ENCODE peak calls at places on chromosomes 2 and 18, in nine cellular contexts. K, Z, R, J, L, A, V, W and U are unnamed samples.

GRCh38 chr2:162085090-162085891 is 11.3 kb upstream of the DPP4 start:
- DNase-seq in A (no peak), Z (no peak), K (no peak), J (no peak), W (peak), L (no peak), V (no peak), R (no peak), U (no peak)

GRCh38 chr2:151762694-151763093 is 28.4 kb upstream of the NEB start:
- DNase-seq in R (no peak), A (no peak), L (no peak), J (no peak), W (no peak), V (no peak), K (no peak), Z (no peak), U (no peak)

GRCh38 chr2:143694335-143694734 is 565.1 kb downstream of the ARHGAP15 start:
- DNase-seq in A (no peak), J (no peak), W (peak), Z (no peak), L (no peak), K (no peak), R (no peak), V (peak), U (no peak)

GRCh38 chr2:1634681-1635341 is 109.5 kb downstream of the PXDN start:
- DNase-seq in A (no peak), V (no peak), L (no peak), R (no peak), K (no peak), J (no peak), W (no peak), Z (no peak), U (peak)

GRCh38 chr2:237298323-237299118 is 115.4 kb downstream of the COL6A3 start:
- DNase-seq in W (peak), A (peak), Z (no peak), R (peak), J (no peak), V (no peak), K (peak), L (no peak), U (no peak)

GRCh38 chr18:45197526-45197970 is 417.7 kb upstream of the SLC14A2 start:
- DNase-seq in V (no peak), J (no peak), Z (no peak), R (no peak), L (no peak), W (peak), A (no peak), K (peak), U (no peak)

GRCh38 chr2:31136732-31137131 is 1.5 kb downstream of the GALNT14 start:
- DNase-seq in R (no peak), Z (no peak), A (no peak), K (no peak), W (no peak), J (no peak), V (no peak), L (no peak), U (no peak)

GRCh38 chr2:207546822-207547221 is 17.1 kb downstream of the CREB1 start:
- DNase-seq in V (no peak), L (no peak), K (no peak), J (no peak), W (peak), A (no peak), Z (no peak), R (no peak), U (no peak)

GRCh38 chr2:46101557-46102220 is 195.5 kb upstream of the EPAS1 start:
- DNase-seq in A (no peak), K (no peak), L (no peak), V (no peak), W (no peak), Z (no peak), J (no peak), R (no peak), U (no peak)

GRCh38 chr18:43034683-43035500 is 80.6 kb downstream of the RIT2 start:
- DNase-seq in R (peak), W (no peak), K (no peak), Z (no peak), A (no peak), L (no peak), J (no peak), V (peak), U (no peak)

GRCh38 chr2:86249843-86250402 is 50.7 kb downstream of the MRPL35 start:
- DNase-seq in W (peak), A (peak), R (no peak), L (peak), J (peak), V (no peak), K (no peak), Z (no peak), U (no peak)

GRCh38 chr18:9673296-9674251 is 34.5 kb upstream of the RAB31 start:
- DNase-seq in L (peak), Z (no peak), J (peak), K (peak), A (no peak), V (peak), R (no peak), W (peak), U (no peak)

GRCh38 chr2:232323328-232323650 is 55.3 kb upstream of the ALPP start:
- DNase-seq in V (no peak), K (no peak), L (no peak), W (no peak), A (no peak), Z (no peak), J (no peak), R (no peak), U (no peak)

GRCh38 chr18:402129-402528 is 98.4 kb downstream of the COLEC12 start:
- DNase-seq in K (no peak), W (no peak), A (no peak), J (no peak), R (no peak), Z (no peak), V (no peak), L (no peak), U (no peak)

GRCh38 chr2:237336131-237336530 is 77.8 kb downstream of the COL6A3 start:
- DNase-seq in R (no peak), W (no peak), A (no peak), V (peak), K (no peak), J (no peak), Z (no peak), L (no peak), U (no peak)

GRCh38 chr2:26477911-26478253 is at the start of gene OTOF:
- DNase-seq in R (no peak), Z (no peak), J (no peak), A (no peak), V (no peak), W (peak), K (no peak), L (no peak), U (peak)

GRCh38 chr2:160701822-160702221 is 208.2 kb upstream of the RBMS1 start:
- DNase-seq in R (no peak), J (no peak), W (no peak), V (no peak), A (no peak), Z (no peak), L (no peak), K (no peak), U (no peak)

GRCh38 chr2:84905181-84906107 is at the start of gene TMSB10:
- DNase-seq in V (peak), W (peak), Z (peak), R (peak), L (peak), K (peak), J (no peak), A (peak), U (peak)

GRCh38 chr2:66919286-66919685 is 477.8 kb upstream of the ETAA1 start:
- DNase-seq in L (no peak), K (no peak), A (no peak), V (peak), Z (no peak), R (no peak), W (no peak), J (no peak), U (no peak)

GRCh38 chr2:15856318-15856717 is 84.0 kb upstream of the MYCN start:
- DNase-seq in V (no peak), L (no peak), K (no peak), W (no peak), J (no peak), Z (no peak), R (no peak), A (no peak), U (no peak)

GRCh38 chr18:616380-616995 is 19.7 kb downstream of the CLUL1 start:
- DNase-seq in L (no peak), R (no peak), V (peak), A (no peak), J (no peak), Z (no peak), K (no peak), W (peak), U (no peak)

GRCh38 chr2:168460561-168460960 is 4.5 kb downstream of the CERS6 start:
- DNase-seq in V (no peak), K (no peak), W (no peak), J (no peak), A (no peak), Z (no peak), L (no peak), R (no peak), U (no peak)

GRCh38 chr2:61044596-61044995 is 21.1 kb upstream of the SANBR start:
- DNase-seq in J (no peak), L (no peak), R (no peak), V (no peak), A (no peak), W (peak), K (no peak), Z (no peak), U (no peak)

GRCh38 chr2:19488009-19488691 is 129.7 kb upstream of the OSR1 start:
- DNase-seq in L (no peak), J (no peak), R (no peak), V (peak), K (no peak), Z (no peak), A (no peak), W (peak), U (no peak)

GRCh38 chr18:35730738-35731370 is 149.3 kb downstream of the GALNT1 start:
- DNase-seq in Z (no peak), L (no peak), A (peak), W (peak), J (no peak), R (no peak), V (no peak), K (no peak), U (no peak)

GRCh38 chr2:3430211-3430610 is 50.7 kb downstream of the TRAPPC12 start:
- DNase-seq in J (no peak), R (no peak), W (peak), V (no peak), L (no peak), K (no peak), A (no peak), Z (no peak), U (no peak)

GRCh38 chr2:106885981-106886915 is at the start of gene ST6GAL2:
- DNase-seq in W (peak), K (no peak), Z (no peak), R (no peak), L (peak), V (peak), J (no peak), A (no peak), U (peak)

GRCh38 chr18:51135795-51136194 is 61.7 kb downstream of the MEX3C start:
- DNase-seq in W (no peak), J (no peak), L (no peak), R (no peak), A (no peak), V (peak), K (no peak), Z (no peak), U (no peak)

GRCh38 chr2:66567000-66567399 is 132.1 kb downstream of the MEIS1 start:
- DNase-seq in K (no peak), Z (no peak), A (no peak), J (no peak), R (no peak), L (no peak), W (no peak), V (no peak), U (no peak)

GRCh38 chr2:14673351-14673875 is 40.9 kb downstream of the LRATD1 start:
- DNase-seq in K (no peak), J (no peak), A (no peak), L (no peak), W (no peak), R (no peak), Z (no peak), V (no peak), U (no peak)

GRCh38 chr2:71683070-71683469 is 229.7 kb downstream of the DYSF start:
- DNase-seq in L (no peak), K (no peak), R (no peak), V (no peak), W (no peak), J (no peak), Z (no peak), A (no peak), U (peak)

GRCh38 chr2:206832886-206833285 is 67.5 kb downstream of the FASTKD2 start:
- DNase-seq in Z (no peak), J (no peak), R (no peak), L (no peak), W (peak), A (no peak), V (no peak), K (no peak), U (no peak)

GRCh38 chr18:44957440-44957839 is 276.8 kb downstream of the SETBP1 start:
- DNase-seq in W (no peak), V (no peak), Z (no peak), K (no peak), L (no peak), A (no peak), J (no peak), R (no peak), U (no peak)

GRCh38 chr2:85468096-85468703 is 49.7 kb downstream of the SH2D6 start:
- DNase-seq in J (no peak), R (no peak), W (no peak), V (no peak), L (no peak), Z (no peak), A (no peak), K (no peak), U (no peak)

GRCh38 chr2:72325592-72326422 is 178.1 kb upstream of the CYP26B1 start:
- DNase-seq in A (no peak), Z (no peak), R (no peak), K (no peak), J (no peak), V (peak), W (peak), L (peak), U (no peak)

GRCh38 chr2:70930371-70931329 is 5.0 kb upstream of the ATP6V1B1 start:
- DNase-seq in W (no peak), K (no peak), J (no peak), Z (no peak), V (no peak), A (no peak), L (peak), R (no peak), U (no peak)

GRCh38 chr2:158394453-158394852 is 62.1 kb downstream of the CCDC148 start:
- DNase-seq in J (no peak), W (no peak), A (no peak), Z (no peak), V (no peak), K (peak), L (no peak), R (no peak), U (no peak)

GRCh38 chr2:32264422-32265149 is at the start of gene NLRC4:
- DNase-seq in R (no peak), Z (no peak), V (no peak), A (no peak), J (no peak), L (no peak), W (no peak), K (no peak), U (no peak)

GRCh38 chr2:197273485-197273884 is 37.1 kb downstream of the ANKRD44 start:
- DNase-seq in Z (no peak), A (peak), L (no peak), J (no peak), V (no peak), K (no peak), R (peak), W (no peak), U (peak)

GRCh38 chr2:195594248-195594647 is 62.8 kb upstream of the SLC39A10 start:
- DNase-seq in J (no peak), A (no peak), L (no peak), W (peak), V (peak), K (no peak), Z (no peak), R (no peak), U (no peak)
- H3K4me3 ChIP-seq in J (no peak), A (no peak), L (no peak), W (no peak), V (no peak), K (no peak), Z (no peak), R (no peak), U (no peak)

GRCh38 chr18:23452728-23453656 is at the start of gene RIOK3:
- DNase-seq in V (peak), R (peak), K (peak), A (peak), Z (peak), W (peak), J (peak), L (peak), U (peak)
- H3K27ac ChIP-seq in V (no peak), R (peak), K (peak), A (peak), Z (peak), W (peak), J (peak), L (peak), U (peak)

GRCh38 chr2:17194083-17194482 is 324.2 kb downstream of the RAD51AP2 start:
- DNase-seq in R (no peak), L (no peak), J (no peak), Z (no peak), W (no peak), V (peak), K (no peak), A (no peak), U (no peak)

GRCh38 chr2:17191223-17191622 is 327.0 kb downstream of the RAD51AP2 start:
- DNase-seq in R (no peak), W (no peak), L (no peak), J (no peak), V (no peak), A (no peak), K (no peak), Z (no peak), U (no peak)

GRCh38 chr2:17196380-17196779 is 321.9 kb downstream of the RAD51AP2 start:
- DNase-seq in K (no peak), J (no peak), Z (no peak), V (no peak), W (no peak), L (no peak), R (no peak), A (no peak), U (no peak)

GRCh38 chr2:17190527-17190926 is 327.7 kb downstream of the RAD51AP2 start:
- DNase-seq in Z (no peak), L (no peak), R (no peak), J (no peak), W (no peak), A (no peak), V (peak), K (no peak), U (no peak)

GRCh38 chr2:17195016-17195415 is 323.2 kb downstream of the RAD51AP2 start:
- DNase-seq in L (no peak), J (no peak), R (no peak), K (no peak), W (no peak), A (no peak), Z (no peak), V (no peak), U (no peak)
- H3K4me3 ChIP-seq in L (no peak), J (no peak), R (no peak), K (no peak), W (no peak), A (no peak), Z (no peak), V (no peak), U (no peak)

DNA sequence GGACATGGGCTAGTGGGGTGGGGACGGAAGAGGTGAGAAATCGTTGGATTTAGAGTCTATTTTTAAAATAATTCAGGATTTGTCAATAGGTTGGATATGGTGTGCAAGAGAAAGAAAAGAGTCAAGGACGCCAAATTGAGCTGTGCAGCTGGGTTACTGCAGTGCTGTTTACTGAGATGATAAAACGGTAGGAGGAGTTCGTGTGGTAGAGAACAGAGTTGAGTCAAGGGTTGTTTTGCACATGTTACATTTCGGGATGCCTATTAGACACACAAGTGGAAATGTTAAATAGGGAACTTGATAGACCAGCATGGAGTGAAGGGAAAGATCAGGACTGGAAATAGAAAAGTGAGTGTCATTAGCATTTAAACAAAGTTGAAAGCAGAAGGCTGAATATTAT is 30.5 kb downstream of the GPR75 start:
- DNase-seq in W (no peak), R (no peak), A (no peak), V (no peak), J (no peak), K (no peak), L (no peak), Z (no peak), U (no peak)
- H3K27ac ChIP-seq in W (no peak), R (no peak), A (no peak), V (no peak), J (no peak), K (no peak), L (no peak), Z (no peak), U (no peak)

GRCh38 chr2:110771549-110772382 is 39.4 kb downstream of the ACOXL start:
- DNase-seq in K (no peak), A (no peak), R (no peak), W (no peak), Z (no peak), V (no peak), L (no peak), J (no peak), U (no peak)

GRCh38 chr2:110770308-110770695 is 37.9 kb downstream of the ACOXL start:
- DNase-seq in A (no peak), V (no peak), L (no peak), W (no peak), J (no peak), Z (no peak), K (no peak), R (no peak), U (no peak)

GRCh38 chr2:110773470-110773921 is 41.1 kb downstream of the ACOXL start:
- DNase-seq in K (no peak), R (peak), V (no peak), Z (no peak), W (peak), J (no peak), L (no peak), A (no peak), U (peak)

GRCh38 chr2:110770696-110771425 is 38.5 kb downstream of the ACOXL start:
- DNase-seq in J (no peak), L (no peak), Z (no peak), A (no peak), R (peak), W (peak), K (no peak), V (peak), U (no peak)

GRCh38 chr2:110772383-110772755 is 40.0 kb downstream of the ACOXL start:
- DNase-seq in V (no peak), K (no peak), Z (no peak), W (no peak), L (no peak), A (no peak), R (no peak), J (no peak), U (no peak)
- H3K4me3 ChIP-seq in V (no peak), K (no peak), Z (no peak), W (no peak), L (no peak), A (no peak), R (no peak), J (no peak), U (no peak)

DNA sequence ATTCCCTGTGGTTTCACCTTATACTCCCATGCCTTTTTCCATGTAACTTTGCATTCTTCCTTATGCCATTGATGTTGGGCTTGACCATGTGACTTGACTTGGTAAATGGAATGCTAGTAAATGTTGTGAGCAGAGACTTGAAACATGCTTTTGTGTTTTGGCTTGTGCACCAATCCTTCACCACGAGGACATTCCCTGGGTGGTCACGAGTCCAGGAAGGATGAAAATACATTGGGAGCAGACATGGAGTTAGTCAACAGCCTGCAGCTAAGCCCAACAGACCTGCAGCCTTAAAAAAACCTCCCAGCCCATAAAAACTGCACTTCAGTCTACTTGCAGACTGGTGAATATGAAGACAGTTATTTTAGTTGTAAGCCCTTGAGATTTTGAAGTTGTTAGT is 116.5 kb upstream of the SPATS2L start:
- DNase-seq in L (no peak), K (no peak), W (peak), A (no peak), J (no peak), Z (no peak), R (no peak), V (no peak), U (no peak)
- H3K27ac ChIP-seq in L (no peak), K (no peak), W (no peak), A (no peak), J (no peak), Z (no peak), R (no peak), V (no peak), U (no peak)

DNA sequence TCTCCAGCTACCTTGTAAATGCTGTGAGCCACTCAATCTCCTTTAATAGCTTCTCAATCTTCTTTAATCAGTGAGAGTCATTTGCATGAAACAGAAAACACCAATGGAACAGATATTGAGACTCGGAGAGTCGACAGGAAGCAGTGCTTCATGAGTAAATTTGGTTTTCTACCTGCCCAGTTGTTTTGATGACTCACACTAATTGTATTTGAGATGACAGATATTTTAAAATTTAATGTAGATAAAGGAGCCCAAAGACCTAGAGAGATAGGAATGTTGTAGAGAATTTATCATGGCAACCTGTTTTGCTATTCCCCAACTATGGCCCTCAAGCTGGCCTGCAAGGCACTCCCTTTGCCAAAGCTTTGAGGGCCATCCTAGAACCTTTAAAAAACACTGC is 119.1 kb downstream of the CDC42EP3 start:
- DNase-seq in Z (no peak), A (no peak), V (no peak), L (no peak), J (no peak), R (no peak), K (no peak), W (no peak), U (no peak)
- H3K4me3 ChIP-seq in Z (no peak), A (no peak), V (no peak), L (no peak), J (no peak), R (no peak), K (no peak), W (no peak), U (no peak)